ENCODE peak calls at places on chromosomes 6 and 20, in seven cellular contexts. Q is amniotic epithelial cell; A is frontal cortex; P is lung microvascular endothelial cell; S is GM03348; M is astrocyte of the cerebellum; F is activated CD4-positive, alpha-beta T cell treated with anti-CD3 and anti-CD28 coated beads, Interleukin-2, amount 50 U/mL, for 1 hour. K is an unnamed sample.

GRCh38 chr6:133945158-133945557 is 7.9 kb upstream of the TBPL1 start:
- DNase-seq in P (no peak), Q (peak), A (no peak), S (peak), M (no peak), F (no peak), K (no peak)

GRCh38 chr6:6810727-6811126 is 222.2 kb downstream of the LY86 start:
- DNase-seq in M (no peak), F (no peak), A (no peak), Q (no peak), P (no peak), S (no peak), K (no peak)

GRCh38 chr6:15329154-15329781 is 83.4 kb downstream of the JARID2 start:
- DNase-seq in P (peak), M (peak), Q (peak), S (peak), A (no peak), F (no peak), K (no peak)

GRCh38 chr6:33313105-33313708 is 671 bp downstream of the TAPBP start:
- DNase-seq in Q (peak), F (peak), S (peak), A (no peak), P (peak), M (no peak), K (no peak)

GRCh38 chr20:32240220-32240619 is 32.5 kb downstream of the POFUT1 start:
- DNase-seq in M (no peak), F (no peak), S (no peak), A (no peak), Q (no peak), P (no peak), K (no peak)

GRCh38 chr20:40054311-40054710 is 634.7 kb downstream of the MAFB start:
- DNase-seq in P (no peak), F (no peak), S (no peak), Q (no peak), A (no peak), M (no peak), K (no peak)

GRCh38 chr6:112743343-112743742 is 396.2 kb downstream of the RFPL4B start:
- DNase-seq in Q (no peak), S (no peak), A (no peak), F (no peak), P (no peak), M (no peak), K (no peak)

GRCh38 chr6:2807342-2808090 is 34.1 kb downstream of the SERPINB1 start:
- DNase-seq in Q (no peak), A (no peak), P (peak), F (no peak), M (no peak), S (no peak), K (no peak)

GRCh38 chr20:32563311-32564272 is 21.5 kb downstream of the NOL4L start:
- DNase-seq in S (no peak), M (no peak), F (no peak), A (no peak), Q (no peak), P (no peak), K (no peak)

GRCh38 chr6:134247271-134247833 is 70.6 kb downstream of the SGK1 start:
- DNase-seq in F (peak), P (peak), A (no peak), M (no peak), S (no peak), Q (no peak), K (peak)

GRCh38 chr20:59992531-59992930 is 34.3 kb downstream of the CDH26 start:
- DNase-seq in F (no peak), M (no peak), A (no peak), Q (no peak), P (no peak), S (peak), K (no peak)

GRCh38 chr20:3749689-3750639 is 17.5 kb downstream of the HSPA12B start:
- DNase-seq in M (no peak), S (peak), Q (no peak), A (peak), P (no peak), F (peak), K (no peak)

GRCh38 chr6:140071115-140071514 is 696.7 kb upstream of the CITED2 start:
- DNase-seq in S (no peak), M (peak), Q (peak), P (peak), A (no peak), F (no peak), K (no peak)

GRCh38 chr6:38443750-38444149 is 196.0 kb downstream of the BTBD9 start:
- DNase-seq in F (no peak), A (no peak), S (no peak), Q (no peak), M (no peak), P (peak), K (no peak)

GRCh38 chr20:63735859-63736718 is at the start of gene LIME1:
- DNase-seq in F (peak), S (peak), M (no peak), P (peak), Q (no peak), A (no peak), K (no peak)

GRCh38 chr6:161210857-161211256 is 63.0 kb downstream of the AGPAT4 start:
- DNase-seq in Q (no peak), S (no peak), F (no peak), A (no peak), P (no peak), M (no peak), K (no peak)

GRCh38 chr6:2355155-2355554 is 109.8 kb upstream of the GMDS start:
- DNase-seq in Q (no peak), P (no peak), F (no peak), A (no peak), S (no peak), M (no peak), K (no peak)

GRCh38 chr6:88780714-88781389 is 182.6 kb downstream of the RNGTT start:
- DNase-seq in Q (peak), S (peak), A (no peak), M (peak), P (peak), F (peak), K (peak)

GRCh38 chr6:132959927-132960326 is 145.6 kb downstream of the RPS12 start:
- DNase-seq in P (no peak), F (no peak), Q (no peak), M (no peak), S (no peak), A (no peak), K (no peak)

GRCh38 chr6:144797881-144798589 is 512.9 kb downstream of the UTRN start:
- DNase-seq in M (peak), A (no peak), Q (peak), F (no peak), S (peak), P (peak), K (no peak)

GRCh38 chr6:79421707-79422484 is 115.3 kb downstream of the LCA5 start:
- DNase-seq in M (peak), F (no peak), P (peak), Q (peak), S (no peak), A (no peak), K (peak)

GRCh38 chr6:10030942-10031537 is 383.8 kb downstream of the TFAP2A start:
- DNase-seq in A (peak), Q (no peak), S (peak), F (no peak), M (no peak), P (no peak), K (no peak)

GRCh38 chr6:149904661-149905370 is 6.9 kb upstream of the RAET1E start:
- DNase-seq in S (no peak), A (no peak), Q (no peak), M (no peak), F (no peak), P (no peak), K (no peak)

GRCh38 chr20:63454729-63455567 is 17.5 kb downstream of the KCNQ2 start:
- DNase-seq in P (no peak), A (no peak), F (no peak), M (no peak), Q (no peak), S (no peak), K (no peak)

GRCh38 chr20:36856691-36857635 is 19.0 kb upstream of the TLDC2 start:
- DNase-seq in Q (peak), P (peak), F (peak), S (no peak), M (no peak), A (no peak), K (no peak)

GRCh38 chr6:159090530-159091306 is 45.9 kb upstream of the TAGAP start:
- DNase-seq in S (no peak), A (no peak), F (no peak), P (no peak), M (no peak), Q (no peak), K (no peak)

GRCh38 chr6:56528412-56528841 is 114.3 kb downstream of the DST start:
- DNase-seq in P (peak), S (peak), F (no peak), Q (peak), M (peak), A (no peak), K (no peak)

GRCh38 chr6:121776054-121776453 is 340.6 kb downstream of the GJA1 start:
- DNase-seq in Q (no peak), A (no peak), M (no peak), S (no peak), F (no peak), P (no peak), K (no peak)

GRCh38 chr6:148769304-148769968 is 22.6 kb downstream of the UST start:
- DNase-seq in S (no peak), M (no peak), Q (no peak), F (no peak), A (no peak), P (no peak), K (no peak)

GRCh38 chr20:62603021-62603906 is 39.0 kb upstream of the SLCO4A1 start:
- DNase-seq in S (no peak), Q (no peak), A (no peak), P (peak), M (peak), F (peak), K (no peak)

GRCh38 chr6:3181105-3181504 is 23.8 kb upstream of the TUBB2A start:
- DNase-seq in A (no peak), Q (no peak), F (no peak), S (no peak), P (no peak), M (no peak), K (no peak)

GRCh38 chr6:107736713-107737396 is 87.3 kb downstream of the SCML4 start:
- DNase-seq in Q (no peak), P (no peak), F (no peak), A (no peak), M (no peak), S (no peak), K (no peak)

GRCh38 chr20:45080867-45081616 is 19.9 kb downstream of the KCNS1 start:
- DNase-seq in M (no peak), F (no peak), A (no peak), S (no peak), P (peak), Q (no peak), K (no peak)

GRCh38 chr20:50303573-50304500 is 113.2 kb downstream of the CEBPB start:
- DNase-seq in A (no peak), M (no peak), F (no peak), S (peak), P (peak), Q (peak), K (no peak)

K was measured in GM12878.